ENCODE peak calls at places on chromosomes 12 and 14, in ten cellular contexts. B is natural killer cell, M is GM12878, E is GM20000, N is IMR-90, L is pancreas, T is WTC11, O is SK-N-SH, C is dorsolateral prefrontal cortex, F is upper lobe of right lung. R is an unnamed sample.
A peak's percentile ranks its signal among the peaks of the same experiment; 100 is the strongest.

GRCh38 chr12:6383572-6384498 is at the start of gene LTBR:
- DNase-seq in B (no peak), M (no peak), E (peak; percentile 59), N (peak; percentile 90), L (peak; percentile 95), T (peak; percentile 78), O (no peak), C (peak; percentile 78), F (peak; percentile 99), R (no peak)

GRCh38 chr12:108635201-108635996 is 1.7 kb upstream of the SELPLG start:
- DNase-seq in B (peak; percentile 50), M (peak; percentile 99), E (peak; percentile 66), N (peak; percentile 41), L (no peak), T (no peak), O (no peak), C (no peak), F (no peak), R (no peak)

GRCh38 chr12:110349521-110350151 is 53.9 kb downstream of the ANAPC7 start:
- DNase-seq in B (no peak), M (no peak), E (peak; percentile 38), N (no peak), L (no peak), T (no peak), O (no peak), C (no peak), F (no peak), R (no peak)

GRCh38 chr14:96582995-96583394 is 80.8 kb downstream of the PAPOLA start:
- DNase-seq in B (no peak), M (no peak), E (no peak), N (no peak), L (no peak), T (no peak), O (peak; percentile 14), C (no peak), F (no peak), R (no peak)

GRCh38 chr14:54627718-54628345 is 60.9 kb downstream of the SAMD4A start:
- DNase-seq in B (no peak), M (peak; percentile 57), E (peak; percentile 57), N (peak; percentile 69), L (no peak), T (no peak), O (peak; percentile 40), C (no peak), F (no peak), R (no peak)

GRCh38 chr14:29463727-29464370 is 463.8 kb downstream of the PRKD1 start:
- DNase-seq in B (no peak), M (no peak), E (no peak), N (no peak), L (no peak), T (no peak), O (no peak), C (no peak), F (no peak), R (no peak)

GRCh38 chr14:68650403-68650994 is 142.4 kb downstream of the ZFP36L1 start:
- DNase-seq in B (no peak), M (no peak), E (no peak), N (no peak), L (no peak), T (no peak), O (no peak), C (no peak), F (no peak), R (no peak)

GRCh38 chr12:98939350-98939749 is 294.3 kb downstream of the APAF1 start:
- DNase-seq in B (no peak), M (no peak), E (no peak), N (peak; percentile 20), L (no peak), T (peak; percentile 28), O (peak; percentile 8), C (no peak), F (no peak), R (no peak)

GRCh38 chr14:38357557-38357956 is 101.7 kb upstream of the CLEC14A start:
- DNase-seq in B (no peak), M (no peak), E (no peak), N (peak; percentile 92), L (no peak), T (no peak), O (no peak), C (no peak), F (no peak), R (no peak)

GRCh38 chr12:86264451-86265328 is 8.5 kb upstream of the MGAT4C start:
- DNase-seq in B (no peak), M (no peak), E (no peak), N (no peak), L (peak; percentile 75), T (peak; percentile 80), O (peak; percentile 4), C (peak; percentile 39), F (peak; percentile 81), R (no peak)

GRCh38 chr14:56552615-56553014 is 27.0 kb upstream of the TMEM260 start:
- DNase-seq in B (no peak), M (no peak), E (no peak), N (no peak), L (no peak), T (peak; percentile 29), O (no peak), C (no peak), F (no peak), R (no peak)

GRCh38 chr12:1787714-1788113 is 32.7 kb upstream of the LRTM2 start:
- DNase-seq in B (no peak), M (no peak), E (no peak), N (no peak), L (no peak), T (no peak), O (no peak), C (no peak), F (no peak), R (no peak)

GRCh38 chr12:96360550-96360949 is 39.7 kb downstream of the CDK17 start:
- DNase-seq in B (no peak), M (no peak), E (no peak), N (no peak), L (no peak), T (no peak), O (no peak), C (no peak), F (no peak), R (no peak)

GRCh38 chr12:122395319-122395718 is 27.1 kb downstream of the CLIP1 start:
- DNase-seq in B (no peak), M (no peak), E (no peak), N (peak; percentile 95), L (no peak), T (no peak), O (peak; percentile 26), C (no peak), F (no peak), R (no peak)

GRCh38 chr12:124656947-124657434 is 89.6 kb upstream of the NCOR2 start:
- DNase-seq in B (no peak), M (no peak), E (no peak), N (no peak), L (no peak), T (no peak), O (no peak), C (no peak), F (no peak), R (no peak)

GRCh38 chr14:92452471-92452870 is 61.1 kb upstream of the RIN3 start:
- DNase-seq in B (no peak), M (no peak), E (no peak), N (no peak), L (no peak), T (no peak), O (no peak), C (no peak), F (no peak), R (no peak)

DNA sequence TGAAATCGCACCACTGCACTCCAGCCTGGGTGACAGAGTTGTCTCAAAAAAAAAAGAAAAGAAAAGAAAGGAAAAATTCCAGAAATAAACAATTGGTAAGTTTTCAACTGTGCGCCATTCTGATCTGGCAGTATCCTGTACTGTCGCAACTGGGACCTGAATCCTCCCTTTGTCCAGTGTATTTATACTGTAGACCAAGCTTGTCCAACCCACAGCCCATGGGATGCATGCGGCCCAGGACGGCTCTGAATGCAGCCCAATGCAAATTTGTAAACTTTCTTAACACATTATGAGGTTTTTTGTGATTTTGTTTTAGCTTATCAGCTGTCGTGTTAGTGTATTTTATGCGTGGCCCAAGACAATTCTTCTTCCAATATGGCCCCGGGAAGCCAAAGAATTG is 84.7 kb downstream of the TMCC3 start:
- DNase-seq in B (no peak), M (no peak), E (no peak), N (no peak), L (no peak), T (no peak), O (no peak), C (no peak), F (no peak), R (no peak)
- TF ChIP-seq CTCF in B (no peak), M (no peak), E (no peak), N (no peak), L (no peak), T (no peak), O (no peak), C (no peak), F (no peak), R (no peak)

DNA sequence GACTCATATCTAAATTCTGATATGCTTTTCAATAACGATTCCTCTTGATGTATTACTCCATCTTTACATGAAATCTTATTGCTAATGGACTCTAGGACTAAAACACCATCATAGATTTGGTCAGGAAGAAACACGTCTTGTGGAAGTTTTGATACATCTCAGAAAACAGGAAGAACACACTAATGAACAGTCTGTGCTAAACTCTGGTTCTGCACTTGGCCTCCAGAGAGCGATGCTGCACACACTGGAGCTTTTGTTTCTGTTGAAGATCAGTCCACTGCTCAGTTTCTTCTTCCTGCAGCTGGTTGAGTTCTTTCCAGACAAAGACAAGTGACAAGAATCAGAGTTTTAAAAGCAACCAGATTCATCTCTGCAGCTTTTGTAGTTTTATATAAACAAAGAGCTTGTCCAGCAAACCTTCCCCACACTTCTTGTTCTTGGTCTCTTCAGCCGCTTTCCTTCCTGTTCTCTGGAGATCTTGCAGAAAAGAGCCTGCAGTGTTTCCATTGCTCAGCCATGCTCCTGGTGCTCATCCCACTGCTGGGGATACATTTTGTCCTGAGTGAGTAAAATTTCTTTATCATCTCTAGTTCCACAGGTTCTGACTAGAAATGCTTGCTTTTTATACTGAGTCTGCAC is 229.1 kb upstream of the OR4E1 start:
- DNase-seq in B (peak; percentile 25), M (no peak), E (no peak), N (no peak), L (no peak), T (no peak), O (no peak), C (no peak), F (no peak), R (no peak)
- TF ChIP-seq CTCF in B (peak; percentile 50), M (peak; percentile 15), E (no peak), N (peak; percentile 30), L (no peak), T (no peak), O (peak; percentile 57), C (no peak), F (no peak), R (peak; percentile 72)

GRCh38 chr14:21846227-21846885 is 172.7 kb upstream of the OR4E1 start:
- DNase-seq in B (peak; percentile 53), M (no peak), E (peak; percentile 22), N (peak; percentile 0), L (peak; percentile 20), T (peak; percentile 81), O (peak; percentile 6), C (no peak), F (no peak), R (no peak)
- TF ChIP-seq CTCF in B (peak; percentile 87), M (peak; percentile 45), E (peak; percentile 67), N (peak; percentile 36), L (peak; percentile 36), T (peak; percentile 81), O (peak; percentile 68), C (peak; percentile 56), F (peak; percentile 55), R (peak; percentile 78)

GRCh38 chr12:69630191-69630590 is 19.5 kb upstream of the LRRC10 start:
- DNase-seq in B (no peak), M (no peak), E (no peak), N (no peak), L (no peak), T (peak; percentile 25), O (no peak), C (no peak), F (no peak), R (no peak)

GRCh38 chr12:69633061-69633460 is 22.4 kb upstream of the LRRC10 start:
- DNase-seq in B (no peak), M (no peak), E (no peak), N (no peak), L (no peak), T (no peak), O (no peak), C (no peak), F (no peak), R (no peak)
- TF ChIP-seq CTCF in B (no peak), M (no peak), E (peak; percentile 43), N (peak; percentile 17), L (no peak), T (no peak), O (peak; percentile 36), C (no peak), F (no peak), R (peak; percentile 46)

R was measured in type B pancreatic cell.